ENCODE peak calls at places on chromosomes 6 and 20, in ten cellular contexts. H is hypothalamus; P is stimulated activated CD4-positive, alpha-beta T cell treated with anti-CD3 and anti-CD28 coated beads, Interleukin-4, amount 100 ng/mL, for 24 hours; X is DMS 273 treated with DMSO at 0.1 percent for 48 hours; O is M059J; F is body of pancreas; U is NCI-H1436; Z is ureter; S is IMR-90; D is HTR-8/SVneo. G is an unnamed sample.

GRCh38 chr20:62980380-62980960 is 26.3 kb downstream of the BHLHE23 start:
- DNase-seq in H (no peak), P (no peak), X (no peak), O (no peak), F (no peak), U (peak; percentile 82), Z (no peak), S (no peak), D (no peak), G (no peak)

GRCh38 chr20:48787861-48788375 is 39.9 kb downstream of the PREX1 start:
- DNase-seq in H (no peak), P (no peak), X (peak; percentile 87), O (peak; percentile 70), F (no peak), U (no peak), Z (no peak), S (peak; percentile 47), D (peak; percentile 90), G (peak; percentile 69)

GRCh38 chr6:12479885-12480284 is 189.7 kb downstream of the EDN1 start:
- DNase-seq in H (no peak), P (no peak), X (no peak), O (peak; percentile 73), F (no peak), U (no peak), Z (no peak), S (peak; percentile 61), D (no peak), G (no peak)

GRCh38 chr6:155939253-155939652 is 483.6 kb upstream of the NOX3 start:
- DNase-seq in H (no peak), P (no peak), X (no peak), O (no peak), F (no peak), U (no peak), Z (no peak), S (no peak), D (no peak), G (no peak)

GRCh38 chr20:59153832-59154231 is 9.8 kb upstream of the ZNF831 start:
- DNase-seq in H (no peak), P (no peak), X (no peak), O (no peak), F (no peak), U (no peak), Z (no peak), S (no peak), D (no peak), G (peak; percentile 26)

GRCh38 chr6:52735071-52735470 is 28.2 kb downstream of the GSTA2 start:
- DNase-seq in H (no peak), P (no peak), X (no peak), O (no peak), F (peak; percentile 77), U (no peak), Z (no peak), S (no peak), D (no peak), G (no peak)

GRCh38 chr20:51338692-51339440 is 203.7 kb downstream of the NFATC2 start:
- DNase-seq in H (no peak), P (no peak), X (no peak), O (peak; percentile 89), F (no peak), U (no peak), Z (no peak), S (peak; percentile 85), D (no peak), G (no peak)

GRCh38 chr6:24743265-24743943 is 24.4 kb upstream of the C6orf62 start:
- DNase-seq in H (no peak), P (peak; percentile 48), X (peak; percentile 36), O (peak; percentile 100), F (peak; percentile 58), U (no peak), Z (no peak), S (peak; percentile 98), D (peak; percentile 70), G (peak; percentile 78)

GRCh38 chr20:34713194-34713943 is 9.2 kb downstream of the TP53INP2 start:
- DNase-seq in H (no peak), P (peak; percentile 37), X (peak; percentile 70), O (peak; percentile 100), F (no peak), U (no peak), Z (no peak), S (peak; percentile 100), D (peak; percentile 90), G (no peak)

GRCh38 chr20:64077876-64078551 is 1.3 kb downstream of the RGS19 start:
- DNase-seq in H (no peak), P (peak; percentile 50), X (no peak), O (no peak), F (no peak), U (no peak), Z (no peak), S (no peak), D (no peak), G (no peak)

GRCh38 chr6:39800388-39801032 is 8.3 kb downstream of the DAAM2 start:
- DNase-seq in H (no peak), P (no peak), X (no peak), O (no peak), F (no peak), U (no peak), Z (no peak), S (no peak), D (no peak), G (no peak)

GRCh38 chr20:25495189-25495824 is 87.8 kb downstream of the GINS1 start:
- DNase-seq in H (no peak), P (no peak), X (no peak), O (no peak), F (no peak), U (peak; percentile 6), Z (no peak), S (no peak), D (no peak), G (no peak)

GRCh38 chr20:60465993-60466682 is 507.9 kb downstream of the CDH26 start:
- DNase-seq in H (no peak), P (no peak), X (no peak), O (no peak), F (no peak), U (no peak), Z (no peak), S (no peak), D (no peak), G (no peak)

GRCh38 chr20:46131396-46131795 is 13.3 kb downstream of the CD40 start:
- DNase-seq in H (no peak), P (no peak), X (no peak), O (peak; percentile 40), F (no peak), U (no peak), Z (no peak), S (peak; percentile 5), D (no peak), G (no peak)

GRCh38 chr6:8958894-8959511 is 523.7 kb upstream of the SLC35B3 start:
- DNase-seq in H (no peak), P (no peak), X (no peak), O (peak; percentile 85), F (no peak), U (no peak), Z (no peak), S (peak; percentile 1), D (no peak), G (no peak)

GRCh38 chr20:15834857-15835256 is 738.4 kb downstream of the KIF16B start:
- DNase-seq in H (no peak), P (no peak), X (peak; percentile 45), O (peak; percentile 71), F (no peak), U (no peak), Z (no peak), S (no peak), D (no peak), G (no peak)

GRCh38 chr6:912871-913663 is 220.1 kb upstream of the EXOC2 start:
- DNase-seq in H (no peak), P (no peak), X (no peak), O (peak; percentile 47), F (peak; percentile 74), U (no peak), Z (peak; percentile 62), S (peak; percentile 47), D (peak; percentile 13), G (peak; percentile 68)

GRCh38 chr6:166275714-166276166 is 32.5 kb downstream of the PRR18 start:
- DNase-seq in H (peak; percentile 42), P (peak; percentile 81), X (no peak), O (peak; percentile 43), F (peak; percentile 69), U (peak; percentile 13), Z (peak; percentile 66), S (peak; percentile 15), D (peak; percentile 52), G (peak; percentile 82)

GRCh38 chr6:148758492-148758891 is 11.7 kb downstream of the UST start:
- DNase-seq in H (no peak), P (peak; percentile 54), X (no peak), O (no peak), F (no peak), U (no peak), Z (no peak), S (no peak), D (no peak), G (no peak)

GRCh38 chr6:119161450-119161849 is 83.0 kb upstream of the FAM184A start:
- DNase-seq in H (no peak), P (no peak), X (peak; percentile 44), O (no peak), F (no peak), U (no peak), Z (no peak), S (no peak), D (no peak), G (no peak)

GRCh38 chr6:166443166-166443565 is 60.4 kb upstream of the MPC1 start:
- DNase-seq in H (no peak), P (no peak), X (no peak), O (no peak), F (no peak), U (no peak), Z (no peak), S (no peak), D (no peak), G (peak; percentile 47)

GRCh38 chr6:91653954-91654843 is 1067.3 kb upstream of the MAP3K7 start:
- DNase-seq in H (no peak), P (no peak), X (peak; percentile 31), O (no peak), F (no peak), U (peak; percentile 71), Z (no peak), S (no peak), D (no peak), G (peak; percentile 54)

GRCh38 chr6:47698342-47698787 is at the start of gene ADGRF4:
- DNase-seq in H (no peak), P (no peak), X (no peak), O (peak; percentile 88), F (no peak), U (no peak), Z (peak; percentile 44), S (peak; percentile 58), D (peak; percentile 43), G (peak; percentile 84)

GRCh38 chr6:28206527-28207243 is 18.4 kb upstream of the ZSCAN9 start:
- DNase-seq in H (no peak), P (no peak), X (no peak), O (no peak), F (no peak), U (no peak), Z (no peak), S (peak; percentile 5), D (no peak), G (no peak)